ENCODE peak calls at places on chromosomes 16 and 17, in six cellular contexts. F is heart left ventricle, Y is right lobe of liver, W is spleen, K is suprapubic skin, R is IMR-90. S is an unnamed sample. For H3K4me1, the result is how much of the 10 kb centered on the place peaks cover.

GRCh38 chr16:13937411-13937810 is 17.5 kb downstream of the ERCC4 start:
- DNase-seq in Y (no peak), K (no peak), W (no peak), R (no peak), F (no peak), S (no peak)

GRCh38 chr16:16172991-16173390 is 50.3 kb downstream of the ABCC6 start:
- DNase-seq in K (no peak), W (no peak), R (no peak), Y (no peak), F (no peak), S (no peak)

GRCh38 chr17:75153854-75154194 is 488 bp downstream of the JPT1 start:
- DNase-seq in K (no peak), R (no peak), F (no peak), W (peak), Y (peak), S (no peak)

GRCh38 chr17:32015245-32016013 is 8.2 kb downstream of the LRRC37B start:
- DNase-seq in W (peak), R (peak), Y (no peak), F (no peak), K (no peak), S (no peak)

GRCh38 chr17:74938194-74938950 is 2.7 kb downstream of the OTOP3 start:
- DNase-seq in K (no peak), Y (no peak), W (no peak), R (no peak), F (no peak), S (no peak)

GRCh38 chr16:84281077-84281476 is 13.6 kb upstream of the WFDC1 start:
- DNase-seq in W (no peak), K (no peak), F (no peak), Y (peak), R (peak), S (no peak)

GRCh38 chr17:15263206-15263579 is 1.9 kb downstream of the PMP22 start:
- DNase-seq in K (peak), W (peak), R (peak), F (peak), Y (peak), S (peak)

GRCh38 chr17:37842401-37842800 is 81.8 kb upstream of the TBC1D3K start:
- DNase-seq in K (no peak), Y (no peak), R (no peak), W (no peak), F (no peak), S (no peak)

GRCh38 chr17:4513113-4514032 is 14.7 kb downstream of the SPNS2 start:
- DNase-seq in Y (no peak), K (no peak), R (no peak), F (no peak), W (no peak), S (no peak)

GRCh38 chr17:37117743-37118142 is 169.0 kb downstream of the AATF start:
- DNase-seq in F (no peak), Y (no peak), K (no peak), W (no peak), R (no peak), S (no peak)

GRCh38 chr16:12099451-12100123 is 123.1 kb downstream of the SNX29 start:
- DNase-seq in F (no peak), R (no peak), W (peak), Y (peak), K (no peak), S (no peak)

GRCh38 chr16:50945136-50945535 is 203.2 kb downstream of the CYLD start:
- DNase-seq in F (no peak), Y (no peak), K (no peak), R (no peak), W (no peak), S (no peak)

GRCh38 chr16:4021070-4021779 is 95.0 kb downstream of the ADCY9 start:
- DNase-seq in F (no peak), Y (peak), K (no peak), R (no peak), W (no peak), S (no peak)

GRCh38 chr16:53509906-53510703 is 7.1 kb upstream of the AKTIP start:
- DNase-seq in F (peak), R (peak), W (peak), K (peak), Y (peak), S (no peak)

GRCh38 chr17:74512041-74512440 is 19.2 kb downstream of the CD300LB start:
- DNase-seq in F (peak), K (peak), W (no peak), Y (no peak), R (no peak), S (no peak)

GRCh38 chr17:34306466-34306865 is 12.8 kb upstream of the CCL8 start:
- DNase-seq in W (no peak), R (peak), Y (no peak), K (no peak), F (no peak), S (no peak)

GRCh38 chr17:27657620-27658019 is 26.6 kb downstream of the LGALS9 start:
- DNase-seq in R (peak), W (peak), F (no peak), K (no peak), Y (peak), S (no peak)

GRCh38 chr17:7856840-7857723 is at the start of gene NAA38:
- DNase-seq in R (peak), F (peak), W (peak), K (peak), Y (peak), S (peak)

GRCh38 chr16:81493755-81494433 is 49.3 kb downstream of the CMIP start:
- DNase-seq in K (no peak), F (peak), Y (peak), R (peak), W (peak), S (no peak)

GRCh38 chr16:28192811-28193529 is 18.8 kb downstream of the XPO6 start:
- DNase-seq in Y (no peak), R (no peak), K (no peak), F (no peak), W (peak), S (no peak)

GRCh38 chr17:70172921-70173320 is 3.6 kb downstream of the KCNJ2 start:
- DNase-seq in W (no peak), R (no peak), F (no peak), Y (no peak), K (no peak), S (no peak)

GRCh38 chr17:72422505-72423285 is 301.9 kb downstream of the SOX9 start:
- DNase-seq in Y (no peak), W (no peak), F (peak), R (peak), K (no peak), S (no peak)

GRCh38 chr17:1727258-1727789 is 2.8 kb downstream of the WDR81 start:
- DNase-seq in R (no peak), W (peak), F (no peak), K (no peak), Y (no peak), S (no peak)

GRCh38 chr16:30998852-30999761 is 11.3 kb downstream of the STX1B start:
- DNase-seq in R (no peak), F (no peak), W (no peak), Y (peak), K (no peak), S (no peak)

GRCh38 chr16:71526111-71526998 is at the start of gene CHST4:
- DNase-seq in Y (no peak), F (no peak), R (peak), W (no peak), K (no peak), S (no peak)

GRCh38 chr17:64074704-64075484 is 54.5 kb upstream of the ICAM2 start:
- DNase-seq in Y (no peak), R (peak), F (no peak), K (no peak), W (no peak), S (no peak)

GRCh38 chr17:47895856-47896671 is at the start of gene SP2:
- DNase-seq in W (peak), K (peak), R (peak), Y (peak), F (peak), S (peak)

GRCh38 chr16:2786826-2787151 is 571 bp downstream of the PRSS33 start:
- DNase-seq in F (no peak), Y (no peak), R (no peak), W (no peak), K (no peak), S (no peak)

DNA sequence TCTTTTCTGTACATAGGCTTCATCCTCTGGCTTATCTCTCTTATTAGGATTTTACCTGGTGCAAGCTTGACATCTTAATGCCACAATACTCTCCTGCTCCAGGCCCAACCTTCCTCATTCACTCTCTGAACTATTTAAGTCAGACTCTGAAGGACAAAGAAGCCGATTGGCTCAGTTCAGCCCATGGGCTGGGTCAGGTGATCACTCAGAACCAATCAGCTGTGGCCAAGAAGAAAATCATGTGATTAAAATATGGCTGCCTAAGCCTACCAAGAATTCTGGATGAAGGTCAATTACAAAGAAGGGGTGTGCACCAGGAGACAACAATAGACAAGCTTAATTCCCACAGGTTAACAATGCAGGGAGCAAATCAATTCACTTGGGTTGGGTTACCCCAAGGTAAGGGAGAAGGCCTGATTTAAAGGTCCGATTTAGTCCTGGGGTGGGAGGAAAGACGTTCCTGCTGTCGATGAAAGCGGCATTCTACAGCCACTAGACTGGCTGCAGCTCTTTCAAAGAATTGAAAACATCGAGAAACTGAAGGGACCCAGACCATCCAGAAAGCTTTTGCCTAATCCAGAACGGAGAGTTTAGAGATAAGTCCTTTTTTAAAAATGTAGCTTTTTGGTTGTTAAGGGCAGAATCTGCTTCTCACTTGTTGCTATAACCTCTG is 42.9 kb upstream of the NFAT5 start:
- DNase-seq in W (no peak), R (no peak), Y (no peak), K (no peak), F (no peak), S (no peak)
- TF ChIP-seq POLR2A in W (no peak), R (no peak), Y (no peak), K (no peak), F (no peak), S (no peak)

GRCh38 chr17:77327566-77328463 is 187.0 kb downstream of the SEC14L1 start:
- DNase-seq in R (no peak), W (peak), Y (peak), F (peak), K (peak), S (no peak)
- H3K4me1 ChIP-seq in R (under half), W (half or more), Y (under half), F (under half), K (half or more), S (half or more)

GRCh38 chr17:43020789-43021738 is 1.1 kb downstream of the VAT1 start:
- DNase-seq in Y (peak), F (peak), R (peak), K (peak), W (peak), S (no peak)

GRCh38 chr17:43019418-43019817 is 2.8 kb downstream of the VAT1 start:
- DNase-seq in K (no peak), W (no peak), F (no peak), R (no peak), Y (peak), S (no peak)

GRCh38 chr17:43020030-43020621 is 2.1 kb downstream of the VAT1 start:
- DNase-seq in W (no peak), R (no peak), Y (peak), K (no peak), F (no peak), S (no peak)

GRCh38 chr17:43024407-43025289 is at the start of gene RND2:
- DNase-seq in Y (peak), W (peak), R (peak), K (peak), F (peak), S (peak)

DNA sequence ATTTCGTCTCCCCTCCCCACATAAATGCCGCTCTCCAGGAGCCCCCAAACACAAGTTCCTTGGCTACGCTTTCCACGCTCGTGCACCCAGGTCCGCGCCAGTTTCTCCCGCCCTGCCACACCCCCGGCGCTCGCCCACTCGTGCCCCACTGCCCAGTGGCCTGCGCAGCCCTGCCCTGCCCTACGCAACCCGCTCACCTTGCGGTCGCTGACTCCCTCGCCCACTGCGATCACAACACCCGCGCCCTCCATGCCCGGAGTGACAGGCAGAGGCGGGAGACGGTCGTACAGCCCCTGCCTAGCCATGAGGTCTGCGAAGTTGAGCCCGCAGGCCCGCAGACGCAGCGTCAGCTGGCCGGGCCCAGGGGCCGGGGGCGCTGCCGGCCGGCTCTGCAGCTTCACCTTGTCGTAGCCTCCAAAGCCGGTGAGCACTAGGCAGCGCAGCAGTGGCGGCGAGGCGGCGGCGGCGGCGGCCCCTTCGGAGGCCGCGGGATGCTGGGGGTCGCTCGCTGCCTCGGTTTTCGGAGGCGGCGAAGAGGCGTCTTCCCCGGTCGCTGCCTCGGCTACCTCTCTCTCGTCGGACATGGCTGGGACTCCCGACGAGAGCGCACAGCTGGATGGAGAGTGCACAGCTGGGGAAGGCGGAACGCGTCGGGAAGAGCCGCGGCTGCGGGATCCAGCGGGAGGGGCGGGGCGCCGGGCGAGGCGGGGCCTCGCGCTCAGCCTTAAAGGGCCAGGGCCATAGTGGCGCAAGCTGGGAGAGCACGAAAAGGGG is at the start of gene VAT1:
- DNase-seq in Y (peak), R (peak), W (peak), K (no peak), F (peak), S (no peak)
- TF ChIP-seq POLR2A in Y (peak), R (no peak), W (no peak), K (no peak), F (peak), S (no peak)

GRCh38 chr17:77441130-77441920 is 300.6 kb downstream of the SEC14L1 start:
- DNase-seq in Y (no peak), R (no peak), W (peak), F (no peak), K (no peak), S (no peak)
- H3K4me1 ChIP-seq in Y (under half), R (under half), W (half or more), F (half or more), K (half or more), S (half or more)

GRCh38 chr17:42194133-42194899 is at the start of gene GHDC:
- DNase-seq in R (peak), Y (peak), W (peak), F (peak), K (peak), S (no peak)
- TF ChIP-seq POLR2A in R (no peak), Y (no peak), W (no peak), F (peak), K (no peak), S (peak)

GRCh38 chr16:89282523-89282922 is 65.0 kb downstream of the ZNF778 start:
- DNase-seq in Y (no peak), R (no peak), W (no peak), F (no peak), K (no peak), S (no peak)
- H3K4me1 ChIP-seq in Y (under half), R (under half), W (under half), F (under half), K (under half), S (under half)

DNA sequence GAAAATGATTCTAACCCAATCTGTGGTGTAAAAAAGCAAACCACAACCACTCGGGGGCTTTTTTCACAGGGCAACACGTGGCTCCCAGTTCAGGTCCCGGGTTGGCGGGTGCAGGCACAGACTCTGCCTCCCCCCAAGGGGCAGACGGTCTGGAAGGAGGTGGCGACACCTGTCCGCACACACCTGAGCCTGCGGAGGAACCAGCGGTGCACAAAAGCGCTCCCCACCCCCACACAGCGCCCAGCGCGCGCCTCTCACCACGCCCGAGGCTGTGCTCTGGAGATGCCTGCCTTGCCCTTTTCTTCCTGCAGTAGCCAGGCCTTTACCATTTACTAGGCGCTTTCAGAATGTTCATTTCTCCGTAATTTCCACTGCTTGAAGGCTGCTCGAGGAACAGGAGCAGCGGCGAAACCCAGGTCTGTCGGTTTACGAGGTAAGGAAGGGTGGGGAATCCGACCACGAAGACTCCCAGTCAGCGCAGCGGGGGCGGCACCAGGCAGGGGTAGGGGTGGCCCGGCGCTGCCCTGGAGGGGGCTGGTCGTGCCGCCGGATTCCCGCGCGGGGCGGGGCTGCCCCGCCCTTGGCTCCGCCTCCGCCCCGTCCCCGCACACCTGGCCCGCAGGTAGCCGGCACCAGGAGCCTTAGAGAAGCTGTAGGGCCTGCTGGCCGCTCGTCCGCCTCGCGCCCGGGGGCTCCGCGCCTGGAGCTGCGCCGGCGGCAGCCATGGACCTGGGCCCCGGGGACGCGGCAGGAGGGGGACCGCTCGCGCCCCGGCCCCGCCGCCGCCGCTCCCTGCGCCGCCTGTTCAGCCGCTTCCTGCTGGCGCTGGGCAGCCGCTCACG is at the start of gene USP43:
- DNase-seq in Y (peak), R (no peak), K (peak), W (no peak), F (no peak), S (no peak)
- TF ChIP-seq POLR2A in Y (peak), R (no peak), K (no peak), W (no peak), F (no peak), S (peak)

DNA sequence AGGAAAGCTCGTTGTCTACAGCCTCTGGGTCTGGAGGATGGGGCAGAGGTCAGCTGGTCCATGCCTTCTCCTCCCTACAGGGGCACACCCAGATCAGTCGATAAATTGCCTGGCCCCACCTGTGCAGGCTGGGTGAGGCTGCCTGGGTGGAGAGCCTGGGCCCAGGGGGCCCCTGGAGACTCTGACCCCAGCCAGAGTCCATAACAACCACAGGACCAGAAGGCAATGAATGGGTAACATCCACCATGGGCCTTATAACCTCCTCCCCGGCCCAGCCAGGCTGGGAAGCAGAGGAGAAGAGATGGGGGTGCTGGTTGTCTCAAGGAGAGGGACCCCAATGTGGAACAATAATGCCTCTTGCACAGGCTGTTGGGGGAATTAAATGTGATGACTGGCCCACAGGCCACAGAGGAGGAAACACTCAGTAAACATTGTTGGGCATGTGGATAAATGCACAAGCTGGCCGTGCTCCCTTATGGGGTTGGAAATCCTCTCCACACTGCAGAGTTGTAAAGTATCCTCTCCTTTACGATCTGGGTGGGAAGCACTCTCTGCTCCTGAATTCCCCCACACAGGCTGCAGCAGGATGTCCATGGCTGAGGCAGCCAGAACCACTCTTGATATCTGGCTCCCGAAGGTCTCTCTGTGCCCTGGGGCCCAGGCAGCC is 56.7 kb upstream of the TOB1 start:
- DNase-seq in K (no peak), F (no peak), W (no peak), Y (peak), R (no peak), S (no peak)
- H3K4me1 ChIP-seq in K (under half), F (under half), W (under half), Y (under half), R (under half), S (under half)